ENCODE peak calls at places on chromosomes 3 and 15, in nine cellular contexts. M is head of caudate nucleus; Z is stimulated activated CD4-positive, alpha-beta T cell treated with anti-CD3 and anti-CD28 coated beads, Interleukin-12 subunit alpha, Interleukin-12 subunit beta, amount 100 ng/mL, for 4 hours; V is H54; P is A549; K is PC-9; B is G401; X is kidney; O is NCI-H2029. I is an unnamed sample.

GRCh38 chr15:57741089-57741488 is 34.6 kb downstream of the POLR2M start:
- DNase-seq in M (no peak), Z (no peak), V (no peak), P (no peak), K (no peak), B (no peak), X (no peak), O (no peak), I (no peak)

GRCh38 chr3:12658593-12659058 is 5.3 kb downstream of the RAF1 start:
- DNase-seq in M (no peak), Z (no peak), V (no peak), P (no peak), K (no peak), B (no peak), X (no peak), O (no peak), I (no peak)

GRCh38 chr3:142896201-142896755 is 7.4 kb upstream of the PCOLCE2 start:
- DNase-seq in M (no peak), Z (no peak), V (peak; percentile 60), P (peak; percentile 53), K (no peak), B (no peak), X (no peak), O (no peak), I (no peak)

GRCh38 chr3:52055537-52056351 is 627 bp downstream of the DUSP7 start:
- DNase-seq in M (no peak), Z (peak; percentile 39), V (peak; percentile 45), P (peak; percentile 74), K (peak; percentile 41), B (peak; percentile 52), X (peak; percentile 88), O (no peak), I (peak; percentile 57)

GRCh38 chr3:71684752-71685151 is 40.5 kb downstream of the EIF4E3 start:
- DNase-seq in M (no peak), Z (no peak), V (peak; percentile 34), P (no peak), K (no peak), B (peak; percentile 18), X (peak; percentile 59), O (peak; percentile 23), I (peak; percentile 9)

GRCh38 chr15:74320358-74321247 is 46.8 kb downstream of the CYP11A1 start:
- DNase-seq in M (peak; percentile 38), Z (peak; percentile 20), V (no peak), P (peak; percentile 28), K (no peak), B (peak; percentile 42), X (no peak), O (peak; percentile 8), I (peak; percentile 53)

GRCh38 chr15:68319997-68320396 is 42.5 kb downstream of the FEM1B start:
- DNase-seq in M (no peak), Z (no peak), V (no peak), P (no peak), K (no peak), B (no peak), X (peak; percentile 41), O (no peak), I (no peak)

GRCh38 chr15:59399465-59400102 is 26.9 kb upstream of the MYO1E start:
- DNase-seq in M (peak; percentile 4), Z (no peak), V (no peak), P (no peak), K (no peak), B (no peak), X (no peak), O (no peak), I (no peak)

GRCh38 chr3:128764863-128765262 is 38.9 kb downstream of the RAB7A start:
- DNase-seq in M (no peak), Z (no peak), V (no peak), P (no peak), K (no peak), B (no peak), X (no peak), O (no peak), I (no peak)

GRCh38 chr3:72288955-72289707 is 504.2 kb upstream of the PROK2 start:
- DNase-seq in M (peak; percentile 75), Z (no peak), V (no peak), P (no peak), K (peak; percentile 47), B (peak; percentile 25), X (peak; percentile 78), O (no peak), I (peak; percentile 7)

GRCh38 chr15:47196057-47196456 is 521.2 kb upstream of the SEMA6D start:
- DNase-seq in M (peak; percentile 83), Z (peak; percentile 28), V (peak; percentile 9), P (peak; percentile 66), K (peak; percentile 57), B (peak; percentile 78), X (peak; percentile 84), O (peak; percentile 55), I (peak; percentile 73)

GRCh38 chr15:52787123-52787503 is 3.0 kb downstream of the ONECUT1 start:
- DNase-seq in M (no peak), Z (no peak), V (no peak), P (no peak), K (no peak), B (no peak), X (no peak), O (no peak), I (no peak)

GRCh38 chr3:197518794-197519451 is 36.8 kb downstream of the BDH1 start:
- DNase-seq in M (no peak), Z (no peak), V (no peak), P (no peak), K (no peak), B (no peak), X (peak; percentile 57), O (no peak), I (no peak)

GRCh38 chr15:79243723-79244122 is 38.8 kb upstream of the ANKRD34C start:
- DNase-seq in M (no peak), Z (no peak), V (no peak), P (peak; percentile 11), K (no peak), B (no peak), X (no peak), O (no peak), I (no peak)

GRCh38 chr3:194824676-194825075 is 139.0 kb downstream of the FAM43A start:
- DNase-seq in M (no peak), Z (no peak), V (peak; percentile 35), P (no peak), K (peak; percentile 9), B (no peak), X (no peak), O (no peak), I (no peak)

GRCh38 chr3:193560870-193561269 is 6.2 kb upstream of the ATP13A4 start:
- DNase-seq in M (no peak), Z (no peak), V (no peak), P (no peak), K (no peak), B (peak; percentile 96), X (no peak), O (peak; percentile 71), I (peak; percentile 93)

GRCh38 chr15:100891316-100892012 is 11.8 kb downstream of the ALDH1A3 start:
- DNase-seq in M (peak; percentile 51), Z (no peak), V (no peak), P (no peak), K (no peak), B (no peak), X (no peak), O (no peak), I (no peak)

GRCh38 chr15:78750566-78750965 is 60.7 kb downstream of the ADAMTS7 start:
- DNase-seq in M (no peak), Z (no peak), V (no peak), P (no peak), K (no peak), B (no peak), X (peak; percentile 63), O (no peak), I (no peak)

GRCh38 chr3:64686446-64686908 is 1.3 kb downstream of the ADAMTS9 start:
- DNase-seq in M (no peak), Z (no peak), V (no peak), P (peak; percentile 35), K (peak; percentile 37), B (no peak), X (no peak), O (peak; percentile 2), I (no peak)

GRCh38 chr3:23442598-23443383 is 239.7 kb downstream of the UBE2E2 start:
- DNase-seq in M (no peak), Z (no peak), V (no peak), P (no peak), K (no peak), B (no peak), X (no peak), O (no peak), I (no peak)

I was measured in cerebellar cortex.